ENCODE peak calls at places on chromosomes 7 and 10, in six cellular contexts. Y, E, P, F, S and A are unnamed samples.

GRCh38 chr10:74400186-74400585 is 249.2 kb downstream of the ADK start:
- DNase-seq in Y (no peak), E (no peak), P (no peak), F (no peak), S (no peak), A (no peak)

GRCh38 chr10:22386396-22386928 is 41.2 kb downstream of the SPAG6 start:
- DNase-seq in Y (no peak), E (no peak), P (no peak), F (no peak), S (no peak), A (no peak)

GRCh38 chr7:47780555-47780954 is 167.7 kb downstream of the PKD1L1 start:
- DNase-seq in Y (no peak), E (no peak), P (no peak), F (no peak), S (no peak), A (no peak)

GRCh38 chr7:36154255-36155212 is 1.5 kb downstream of the EEPD1 start:
- DNase-seq in Y (no peak), E (no peak), P (no peak), F (peak; percentile 79), S (no peak), A (no peak)

GRCh38 chr10:35659456-35659855 is 17.4 kb upstream of the FZD8 start:
- DNase-seq in Y (no peak), E (no peak), P (no peak), F (no peak), S (no peak), A (no peak)

GRCh38 chr10:79102056-79102874 is 33.5 kb downstream of the ZMIZ1 start:
- DNase-seq in Y (peak; percentile 67), E (no peak), P (peak; percentile 71), F (no peak), S (no peak), A (peak; percentile 66)

GRCh38 chr7:88243345-88243909 is 23.6 kb upstream of the SRI start:
- DNase-seq in Y (no peak), E (peak; percentile 81), P (peak; percentile 66), F (peak; percentile 68), S (peak; percentile 15), A (peak; percentile 42)

GRCh38 chr7:73429218-73429617 is 4.4 kb upstream of the FZD9 start:
- DNase-seq in Y (no peak), E (no peak), P (no peak), F (no peak), S (no peak), A (peak; percentile 16)

GRCh38 chr7:119197872-119198527 is 973.5 kb downstream of the ANKRD7 start:
- DNase-seq in Y (peak; percentile 29), E (peak; percentile 50), P (peak; percentile 70), F (peak; percentile 78), S (peak; percentile 76), A (peak; percentile 25)

GRCh38 chr10:66514666-66515065 is 411.2 kb upstream of the LRRTM3 start:
- DNase-seq in Y (no peak), E (no peak), P (no peak), F (no peak), S (no peak), A (no peak)

GRCh38 chr7:96838481-96838880 is 128.8 kb upstream of the SEM1 start:
- DNase-seq in Y (no peak), E (no peak), P (no peak), F (no peak), S (no peak), A (no peak)

GRCh38 chr7:4631664-4632171 is 50.4 kb upstream of the FOXK1 start:
- DNase-seq in Y (peak; percentile 81), E (peak; percentile 87), P (peak; percentile 97), F (no peak), S (no peak), A (peak; percentile 83)

GRCh38 chr10:35563266-35563891 is 41.8 kb upstream of the GJD4 start:
- DNase-seq in Y (peak; percentile 45), E (peak; percentile 45), P (peak; percentile 78), F (peak; percentile 84), S (peak; percentile 53), A (peak; percentile 49)

GRCh38 chr7:157219154-157219553 is 80.4 kb downstream of the UBE3C start:
- DNase-seq in Y (no peak), E (no peak), P (no peak), F (no peak), S (no peak), A (no peak)

DNA sequence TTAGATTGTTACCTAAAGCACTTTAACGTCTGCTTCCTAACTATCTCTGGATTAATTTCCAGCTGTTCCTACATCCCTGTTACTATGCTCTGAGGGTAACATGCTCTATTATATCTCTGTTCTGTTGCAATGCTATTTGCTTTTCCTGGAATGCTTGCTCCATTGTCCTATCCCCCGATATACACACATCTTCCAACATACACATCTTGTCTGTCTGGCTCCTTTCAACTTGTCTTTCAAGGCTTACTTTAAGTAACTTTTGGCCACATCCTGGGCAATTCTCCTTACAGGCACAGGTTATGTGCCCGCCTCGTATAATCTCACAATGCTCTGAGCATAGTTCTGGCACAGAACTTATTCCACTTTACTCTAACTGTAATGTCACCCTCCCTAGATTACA is 96.2 kb downstream of the CDK6 start:
- DNase-seq in Y (no peak), E (no peak), P (no peak), F (no peak), S (no peak), A (no peak)
- H3K9ac ChIP-seq in Y (no peak overlapping the region), E (peak overlapping the region; percentile 41), P (no peak overlapping the region), F (no peak overlapping the region), S (no peak overlapping the region), A (peak overlapping the region; percentile 25)

GRCh38 chr7:1886361-1887064 is 216.4 kb downstream of the ELFN1 start:
- DNase-seq in Y (no peak), E (peak; percentile 76), P (no peak), F (no peak), S (no peak), A (no peak)
- H3K9ac ChIP-seq in Y (no peak overlapping the region), E (no peak overlapping the region), P (no peak overlapping the region), F (no peak overlapping the region), S (no peak overlapping the region), A (no peak overlapping the region)

DNA sequence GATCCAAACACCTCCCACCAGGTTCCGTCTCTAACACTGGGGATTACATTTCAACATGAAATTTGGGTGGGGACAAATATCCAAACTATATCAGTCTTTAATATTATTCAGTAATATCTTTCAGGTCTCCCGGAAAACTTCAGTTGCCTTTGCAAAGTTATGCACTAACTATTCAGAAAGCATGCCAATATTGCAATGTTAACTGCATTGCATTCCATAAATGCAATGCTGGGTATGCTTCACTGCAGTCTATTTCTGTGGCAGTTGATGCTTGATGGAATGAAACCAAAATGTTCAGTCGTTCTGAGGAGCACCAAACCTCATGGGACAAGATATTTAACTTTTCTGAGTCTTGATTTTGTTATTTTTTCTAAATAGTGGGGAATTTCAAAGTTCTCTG is 147.5 kb downstream of the SLC16A9 start:
- DNase-seq in Y (no peak), E (no peak), P (no peak), F (no peak), S (no peak), A (no peak)
- H3K9ac ChIP-seq in Y (no peak overlapping the region), E (no peak overlapping the region), P (no peak overlapping the region), F (no peak overlapping the region), S (no peak overlapping the region), A (no peak overlapping the region)

DNA sequence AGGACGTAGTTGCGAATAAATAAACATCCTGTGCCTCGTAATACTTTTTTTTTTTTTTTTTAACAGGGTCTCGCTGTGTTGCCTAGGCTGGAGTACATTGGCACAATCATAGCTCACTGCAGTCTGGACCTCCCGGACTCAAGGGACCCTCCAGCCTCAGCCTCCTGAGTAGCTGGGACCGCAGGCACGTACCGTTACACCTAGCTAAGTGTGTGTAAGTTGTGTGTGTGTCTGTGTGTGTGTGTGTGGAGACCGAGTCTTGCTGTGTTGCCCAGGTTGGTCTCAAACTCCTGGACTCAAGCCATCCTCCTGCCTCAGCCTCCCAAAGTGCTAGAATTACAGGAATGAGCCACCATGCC is 573 bp upstream of the PON2 start:
- DNase-seq in Y (no peak), E (no peak), P (no peak), F (no peak), S (no peak), A (no peak)
- H3K9ac ChIP-seq in Y (peak overlapping the region; percentile 85), E (peak overlapping the region; percentile 88), P (peak overlapping the region; percentile 73), F (no peak overlapping the region), S (no peak overlapping the region), A (peak overlapping the region; percentile 88)

GRCh38 chr7:131232768-131233167 is 94.9 kb upstream of the MKLN1 start:
- DNase-seq in Y (no peak), E (no peak), P (no peak), F (no peak), S (no peak), A (no peak)
- H3K9ac ChIP-seq in Y (no peak overlapping the region), E (no peak overlapping the region), P (no peak overlapping the region), F (no peak overlapping the region), S (no peak overlapping the region), A (no peak overlapping the region)

GRCh38 chr10:124388823-124389612 is 29.7 kb downstream of the OAT start:
- DNase-seq in Y (peak; percentile 91), E (peak; percentile 72), P (peak; percentile 82), F (peak; percentile 97), S (peak; percentile 92), A (peak; percentile 34)
- H3K9ac ChIP-seq in Y (no peak overlapping the region), E (no peak overlapping the region), P (peak overlapping the region; percentile 53), F (peak overlapping the region; percentile 55), S (peak overlapping the region; percentile 53), A (peak overlapping the region; percentile 51)

GRCh38 chr7:33958126-33958525 is 52.8 kb downstream of the BMPER start:
- DNase-seq in Y (no peak), E (no peak), P (peak; percentile 37), F (no peak), S (no peak), A (no peak)
- H3K9ac ChIP-seq in Y (no peak overlapping the region), E (no peak overlapping the region), P (no peak overlapping the region), F (no peak overlapping the region), S (no peak overlapping the region), A (no peak overlapping the region)

GRCh38 chr10:104234934-104235333 is 2.8 kb upstream of the CFAP43 start:
- DNase-seq in Y (no peak), E (no peak), P (no peak), F (no peak), S (no peak), A (no peak)

GRCh38 chr10:104233817-104234216 is 1.7 kb upstream of the CFAP43 start:
- DNase-seq in Y (no peak), E (no peak), P (no peak), F (no peak), S (no peak), A (no peak)

GRCh38 chr10:104230490-104230889 is 1.7 kb downstream of the CFAP43 start:
- DNase-seq in Y (no peak), E (no peak), P (no peak), F (no peak), S (no peak), A (no peak)

GRCh38 chr10:104231784-104232612 is at the start of gene CFAP43:
- DNase-seq in Y (peak; percentile 99), E (peak; percentile 96), P (peak; percentile 94), F (no peak), S (peak; percentile 98), A (peak; percentile 88)

GRCh38 chr10:104232613-104233102 is 494 bp upstream of the CFAP43 start:
- DNase-seq in Y (no peak), E (no peak), P (no peak), F (no peak), S (no peak), A (no peak)
- H3K9ac ChIP-seq in Y (peak overlapping the region; percentile 86), E (peak overlapping the region; percentile 85), P (peak overlapping the region; percentile 94), F (no peak overlapping the region), S (no peak overlapping the region), A (peak overlapping the region; percentile 88)